ENCODE peak calls at places on chromosomes 4 and X, in four cellular contexts. T, D, U and H are unnamed samples.

GRCh38 chr4:2662598-2662997 is 93.5 kb downstream of the TNIP2 start:
- DNase-seq in T (no peak), D (no peak), U (no peak), H (no peak)

GRCh38 chrX:74422029-74422352 is 698 bp downstream of the SLC16A2 start:
- DNase-seq in T (no peak), D (peak; percentile 17), U (no peak), H (no peak)

GRCh38 chrX:30887288-30887687 is 1.8 kb downstream of the TAB3 start:
- DNase-seq in T (no peak), D (no peak), U (no peak), H (no peak)

GRCh38 chr4:7691992-7692391 is 247.7 kb downstream of the AFAP1 start:
- DNase-seq in T (no peak), D (no peak), U (no peak), H (no peak)

GRCh38 chr4:80206541-80207171 is 9.4 kb downstream of the PRDM8 start:
- DNase-seq in T (no peak), D (peak; percentile 48), U (no peak), H (no peak)

GRCh38 chr4:73066928-73067327 is 2.6 kb downstream of the COX18 start:
- DNase-seq in T (no peak), D (no peak), U (no peak), H (no peak)

GRCh38 chr4:121484633-121485032 is 103.8 kb upstream of the QRFPR start:
- DNase-seq in T (peak; percentile 64), D (no peak), U (peak; percentile 73), H (peak; percentile 51)

GRCh38 chr4:112403072-112403945 is 106.1 kb downstream of the ALPK1 start:
- DNase-seq in T (no peak), D (no peak), U (peak; percentile 7), H (no peak)

GRCh38 chr4:150782921-150783320 is 201.0 kb downstream of the MAB21L2 start:
- DNase-seq in T (no peak), D (no peak), U (no peak), H (no peak)

DNA sequence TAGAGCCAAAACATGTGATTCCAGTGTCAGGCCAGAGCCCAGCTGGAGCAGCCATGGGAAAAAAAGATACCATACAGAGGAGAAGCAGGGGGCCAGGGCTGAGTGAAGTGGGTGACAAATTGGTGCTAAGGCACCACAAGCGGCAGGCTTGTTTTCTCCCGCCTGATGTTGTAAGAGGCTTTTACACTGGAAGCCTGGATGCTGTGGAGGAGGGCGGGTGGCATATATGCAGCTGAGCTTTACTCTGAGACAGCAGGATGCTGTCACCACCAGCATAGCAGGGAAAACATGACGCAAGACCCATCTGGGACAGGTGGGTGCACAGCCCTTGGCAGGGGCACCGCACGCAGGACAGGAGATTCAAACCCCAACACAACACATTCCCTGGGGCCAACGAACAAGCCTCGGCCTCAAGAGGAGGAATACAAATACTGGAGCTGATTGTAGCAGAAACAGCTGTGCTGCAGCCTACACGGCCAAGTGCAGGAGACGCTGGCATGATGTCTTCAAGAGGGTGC is 91.9 kb downstream of the TSPAN5 start:
- DNase-seq in T (no peak), D (no peak), U (peak; percentile 24), H (no peak)
- H3K27ac ChIP-seq in T (no peak overlapping the region), D (peak overlapping the region; percentile 78), U (no peak overlapping the region), H (no peak overlapping the region)

DNA sequence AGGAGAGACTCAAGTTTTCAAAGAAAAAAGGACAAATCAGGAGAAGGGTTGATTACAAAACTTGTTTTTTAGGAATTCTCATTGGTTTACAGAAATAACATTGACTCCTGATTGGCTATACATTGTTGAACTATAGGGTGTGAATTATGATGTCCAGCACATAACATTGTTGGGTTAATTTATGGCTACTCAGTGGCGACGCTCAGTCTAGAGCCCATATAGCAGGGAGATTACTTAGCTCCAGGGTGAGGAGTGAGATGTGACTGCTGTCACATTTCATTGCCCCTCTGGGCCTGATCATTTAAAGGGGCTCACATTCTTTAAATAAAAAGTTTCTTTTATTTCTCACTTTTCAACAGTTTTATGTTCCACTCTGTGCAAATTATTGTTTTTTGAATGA is 184.7 kb downstream of the SPATA18 start:
- DNase-seq in T (no peak), D (no peak), U (no peak), H (no peak)
- H3K4me3 ChIP-seq in T (no peak overlapping the region), D (no peak overlapping the region), U (no peak overlapping the region), H (no peak overlapping the region)

GRCh38 chr4:126628933-126629332 is 1003.8 kb upstream of the INTU start:
- DNase-seq in T (no peak), D (no peak), U (no peak), H (no peak)
- TF ChIP-seq CTCF in T (no peak), D (no peak), U (no peak), H (no peak)

DNA sequence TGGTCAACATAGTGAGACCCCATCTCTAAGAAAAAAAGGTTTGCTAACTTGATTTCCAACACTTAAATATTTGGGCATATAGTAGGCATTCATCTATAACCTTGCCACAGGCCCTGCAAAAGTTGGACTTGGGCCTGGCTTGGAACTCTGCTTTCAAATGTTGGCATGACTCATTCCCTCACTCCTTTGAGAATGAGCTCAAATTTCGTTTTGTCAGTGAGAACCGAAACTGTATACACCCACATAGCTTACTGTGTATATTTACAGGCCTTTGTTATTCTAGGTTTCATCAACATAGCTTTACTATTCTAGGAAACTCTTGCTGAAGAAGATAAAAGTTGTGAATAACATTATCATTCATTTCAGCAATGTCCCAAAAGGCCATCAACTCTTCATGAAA is 88.7 kb upstream of the ELOVL6 start:
- DNase-seq in T (no peak), D (no peak), U (no peak), H (no peak)
- H3K27ac ChIP-seq in T (no peak overlapping the region), D (no peak overlapping the region), U (no peak overlapping the region), H (no peak overlapping the region)

GRCh38 chrX:100685997-100686305 is 42.0 kb downstream of the SRPX2 start:
- DNase-seq in T (no peak), D (no peak), U (no peak), H (no peak)

GRCh38 chrX:100682939-100683338 is 38.9 kb downstream of the SRPX2 start:
- DNase-seq in T (no peak), D (no peak), U (no peak), H (no peak)

GRCh38 chrX:100685284-100685996 is 41.4 kb downstream of the SRPX2 start:
- DNase-seq in T (no peak), D (peak; percentile 58), U (peak; percentile 77), H (no peak)

GRCh38 chrX:100687546-100687945 is 43.5 kb downstream of the SRPX2 start:
- DNase-seq in T (no peak), D (no peak), U (no peak), H (no peak)

DNA sequence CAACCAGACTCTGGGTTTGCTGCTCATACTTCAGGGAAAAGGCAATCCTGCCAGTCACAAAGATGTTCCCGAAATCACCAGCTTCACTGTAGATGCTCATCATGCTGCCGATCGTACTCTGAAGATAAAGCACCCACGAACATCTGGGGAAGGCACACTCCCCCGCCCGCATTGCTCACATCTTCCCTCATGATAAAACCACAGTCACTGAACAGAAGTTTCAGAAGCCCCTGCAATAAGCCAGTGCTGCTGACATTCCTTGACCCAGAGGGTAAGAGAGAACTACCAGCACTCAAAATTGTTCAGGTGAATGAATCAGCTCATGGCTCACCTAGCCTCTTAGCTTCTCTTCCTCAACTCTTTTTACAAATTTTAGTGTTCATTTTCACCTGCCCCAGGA is 43.1 kb downstream of the SRPX2 start:
- DNase-seq in T (no peak), D (peak; percentile 26), U (no peak), H (no peak)
- H3K4me3 ChIP-seq in T (no peak overlapping the region), D (no peak overlapping the region), U (no peak overlapping the region), H (no peak overlapping the region)

DNA sequence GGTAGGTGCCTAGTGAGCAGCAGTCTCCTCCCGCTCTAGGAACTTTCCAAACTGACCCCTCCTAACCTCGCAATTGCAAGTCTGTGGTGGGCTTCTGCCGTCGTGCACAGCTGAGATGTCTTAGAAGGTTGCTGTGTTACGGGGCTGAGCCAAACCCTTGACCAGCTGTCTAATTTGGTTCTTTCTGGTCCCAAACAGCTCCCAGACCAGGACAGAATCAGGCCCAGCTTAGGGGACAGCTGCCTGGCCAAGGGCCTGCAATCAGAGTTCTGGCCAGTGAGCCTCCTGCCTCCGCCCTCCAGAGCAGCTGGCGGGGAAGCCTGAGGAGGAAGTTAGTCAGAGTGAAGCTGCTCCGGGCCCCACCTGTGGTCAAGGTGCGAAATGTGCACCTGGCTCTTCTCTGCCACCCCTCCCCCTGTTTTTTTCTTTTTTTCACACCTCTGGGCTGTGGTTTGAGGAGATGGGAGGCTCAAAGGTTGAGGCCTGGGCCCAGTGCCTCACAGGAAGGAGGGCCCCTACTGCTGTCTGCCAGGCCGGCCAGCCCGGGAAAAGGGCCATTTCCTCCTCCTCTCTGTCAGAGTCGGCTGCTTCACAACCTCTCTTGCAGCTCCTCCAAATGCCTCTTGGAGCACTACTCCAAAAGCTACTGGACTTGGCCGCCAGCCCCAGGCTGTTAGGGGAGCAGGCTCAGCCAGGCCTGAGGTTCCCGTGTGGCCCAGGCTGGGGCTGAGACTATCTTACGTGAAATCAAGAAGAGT is 4.2 kb upstream of the CXCR3 start:
- DNase-seq in T (peak; percentile 84), D (peak; percentile 80), U (peak; percentile 77), H (peak; percentile 90)
- TF ChIP-seq CTCF in T (peak; percentile 31), D (no peak), U (no peak), H (no peak)

DNA sequence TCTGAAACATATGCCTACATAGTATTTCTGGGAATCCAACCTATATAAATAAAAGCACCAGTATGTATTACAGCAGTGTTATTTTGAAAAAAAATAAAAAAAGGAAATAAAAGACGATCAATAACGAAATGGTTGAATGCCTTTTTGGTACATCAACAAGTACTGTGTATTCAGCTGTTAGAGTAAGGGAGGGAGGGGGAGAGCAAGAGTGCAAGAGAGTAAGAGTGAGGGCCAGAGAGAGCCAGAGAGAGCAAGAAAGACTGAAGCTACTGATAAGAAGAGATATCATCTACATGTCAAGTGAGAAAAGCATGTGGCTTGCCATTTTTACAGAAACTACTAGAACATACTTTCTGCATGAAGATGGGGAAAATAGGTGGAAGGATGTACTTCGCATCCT is 1.8 kb downstream of the SPIN4 start:
- DNase-seq in T (no peak), D (no peak), U (no peak), H (no peak)
- H3K27ac ChIP-seq in T (no peak overlapping the region), D (no peak overlapping the region), U (no peak overlapping the region), H (no peak overlapping the region)

DNA sequence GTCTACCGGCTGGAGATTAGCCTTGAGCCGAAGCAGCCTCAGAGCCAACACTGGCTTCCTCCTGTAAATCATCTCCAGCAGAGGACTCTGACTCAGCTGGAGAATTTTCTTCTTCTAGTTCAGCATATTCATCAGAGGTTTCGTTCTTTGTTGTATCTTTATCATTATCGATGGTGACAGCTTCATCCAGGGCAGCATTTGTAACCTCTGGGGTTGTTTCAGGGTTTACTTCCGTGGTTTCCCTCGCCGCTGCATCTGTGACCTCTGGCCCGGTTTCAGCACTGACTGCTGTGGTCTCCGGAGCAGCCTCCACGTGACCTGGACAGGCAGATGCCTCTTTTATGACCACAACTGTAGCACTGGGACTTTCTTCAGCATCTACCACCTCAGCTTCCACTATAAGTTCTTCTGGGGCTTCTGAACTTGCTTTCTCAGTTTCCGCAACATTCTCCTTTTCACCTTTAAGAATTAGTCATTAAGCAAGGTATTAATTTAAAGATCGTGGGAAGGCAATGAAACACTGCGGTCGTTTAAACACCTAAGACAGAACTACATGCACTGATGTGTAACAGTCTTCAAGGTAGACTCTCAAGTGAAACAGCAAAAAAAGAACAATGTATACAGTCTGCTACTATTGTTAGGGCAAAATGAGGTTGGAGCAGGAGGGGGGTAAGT is 13.3 kb downstream of the MGARP start:
- DNase-seq in T (peak; percentile 84), D (peak; percentile 78), U (peak; percentile 79), H (peak; percentile 91)
- H3K4me3 ChIP-seq in T (peak overlapping the region; percentile 42), D (peak overlapping the region; percentile 42), U (peak overlapping the region; percentile 4), H (peak overlapping the region; percentile 62)

GRCh38 chr4:106238819-106239420 is 77.1 kb downstream of the TBCK start:
- DNase-seq in T (no peak), D (no peak), U (peak; percentile 60), H (no peak)
- TF ChIP-seq CTCF in T (peak; percentile 65), D (no peak), U (peak; percentile 50), H (peak; percentile 52)

GRCh38 chrX:10531927-10532326 is 88.5 kb downstream of the MID1 start:
- DNase-seq in T (no peak), D (no peak), U (no peak), H (no peak)
- H3K27ac ChIP-seq in T (no peak overlapping the region), D (no peak overlapping the region), U (no peak overlapping the region), H (no peak overlapping the region)